ENCODE peak calls at places on chromosomes 11 and 22, in ten cellular contexts. V, H, J, Q, S, U, C, N, L and Y are unnamed samples.

GRCh38 chr11:1305063-1305495 is 4.4 kb downstream of the TOLLIP start:
- DNase-seq in V (no peak), H (no peak), J (no peak), Q (no peak), S (no peak), U (no peak), C (no peak), N (no peak), L (no peak), Y (no peak)

GRCh38 chr11:33994937-33995336 is 56.6 kb upstream of the CAPRIN1 start:
- DNase-seq in V (no peak), H (no peak), J (no peak), Q (no peak), S (no peak), U (no peak), C (no peak), N (no peak), L (no peak), Y (no peak)

GRCh38 chr22:17266261-17266971 is 47.2 kb upstream of the ADA2 start:
- DNase-seq in V (no peak), H (no peak), J (peak), Q (no peak), S (no peak), U (peak), C (no peak), N (peak), L (no peak), Y (no peak)

GRCh38 chr22:19565382-19565902 is 41.2 kb upstream of the CLDN5 start:
- DNase-seq in V (no peak), H (no peak), J (no peak), Q (no peak), S (no peak), U (no peak), C (no peak), N (no peak), L (no peak), Y (no peak)

GRCh38 chr11:9015677-9016076 is 11.9 kb upstream of the NRIP3 start:
- DNase-seq in V (peak), H (peak), J (peak), Q (peak), S (peak), U (peak), C (peak), N (no peak), L (peak), Y (peak)

GRCh38 chr22:22110548-22111266 is 128.1 kb upstream of the TOP3B start:
- DNase-seq in V (peak), H (peak), J (peak), Q (peak), S (no peak), U (peak), C (peak), N (peak), L (peak), Y (peak)

GRCh38 chr22:23097412-23098229 is 27.3 kb downstream of the GNAZ start:
- DNase-seq in V (no peak), H (no peak), J (no peak), Q (no peak), S (peak), U (no peak), C (no peak), N (no peak), L (no peak), Y (no peak)

GRCh38 chr22:47793304-47794101 is 1031.1 kb downstream of the TBC1D22A start:
- DNase-seq in V (no peak), H (no peak), J (no peak), Q (no peak), S (no peak), U (no peak), C (no peak), N (no peak), L (no peak), Y (no peak)

GRCh38 chr22:19337137-19337536 is 45.6 kb upstream of the CLTCL1 start:
- DNase-seq in V (no peak), H (no peak), J (no peak), Q (no peak), S (no peak), U (no peak), C (no peak), N (no peak), L (no peak), Y (no peak)

DNA sequence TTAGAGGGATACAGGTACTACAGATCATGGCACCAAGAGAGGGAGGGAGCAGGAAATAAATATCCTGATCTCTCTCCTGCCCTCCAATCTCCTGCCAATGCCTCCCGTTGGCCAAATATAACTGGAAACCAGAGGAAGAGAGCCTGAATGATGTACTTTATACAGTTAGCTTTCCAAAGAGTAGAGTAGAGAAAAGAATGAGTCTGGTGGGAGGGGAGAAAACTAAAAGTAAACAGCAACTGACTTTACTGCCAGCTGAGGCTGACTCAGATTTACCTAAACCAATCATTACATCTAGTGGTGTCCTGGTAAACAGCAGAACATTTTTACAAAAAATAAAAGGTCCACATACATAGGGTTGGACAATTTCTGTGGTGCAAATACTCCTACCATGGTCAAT is 5.1 kb downstream of the MPZL3 start:
- DNase-seq in V (no peak), H (no peak), J (no peak), Q (no peak), S (no peak), U (no peak), C (no peak), N (no peak), L (no peak), Y (no peak)
- TF ChIP-seq POLR2A in V (no peak), H (no peak), J (no peak), Q (no peak), S (no peak), U (no peak), C (no peak), N (no peak), L (no peak), Y (no peak)

DNA sequence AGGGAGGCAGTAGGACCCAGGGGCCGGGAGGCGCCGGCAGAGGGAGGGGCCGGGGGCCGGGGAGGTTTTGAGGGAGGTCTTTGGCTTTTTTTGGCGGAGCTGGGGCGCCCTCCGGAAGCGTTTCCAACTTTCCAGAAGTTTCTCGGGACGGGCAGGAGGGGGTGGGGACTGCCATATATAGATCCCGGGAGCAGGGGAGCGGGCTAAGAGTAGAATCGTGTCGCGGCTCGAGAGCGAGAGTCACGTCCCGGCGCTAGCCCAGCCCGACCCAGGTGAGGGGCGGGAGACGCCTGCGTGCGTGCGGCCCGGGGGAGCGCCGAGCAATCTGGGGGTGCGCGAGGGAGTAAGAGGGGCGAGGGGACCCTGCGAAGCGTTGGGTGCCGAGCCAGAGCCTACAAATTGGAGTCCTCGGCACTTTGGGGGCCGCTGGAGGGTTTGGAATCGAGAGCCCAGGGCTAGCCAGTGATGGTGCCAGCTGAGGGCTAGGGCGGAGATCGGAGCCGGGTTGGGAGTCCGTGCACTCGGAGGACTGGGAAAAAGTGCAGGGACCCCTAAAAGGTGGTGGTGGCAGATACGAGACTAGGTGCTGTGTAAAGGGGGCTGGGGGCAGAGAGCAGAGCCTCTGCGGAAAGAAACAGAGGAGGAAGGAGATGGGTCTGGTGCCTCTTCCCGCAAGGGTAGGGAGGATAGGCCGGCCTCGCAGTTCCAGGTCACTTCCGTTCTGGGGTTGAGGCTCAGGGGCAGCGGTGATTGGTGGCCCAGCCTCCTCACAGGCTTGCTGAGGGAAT is at the start of gene SERPINH1:
- DNase-seq in V (peak), H (peak), J (peak), Q (peak), S (peak), U (peak), C (no peak), N (peak), L (peak), Y (peak)
- TF ChIP-seq POLR2A in V (peak), H (peak), J (peak), Q (peak), S (peak), U (peak), C (peak), N (no peak), L (peak), Y (peak)

GRCh38 chr11:45181595-45182550 is 35.4 kb downstream of the PRDM11 start:
- DNase-seq in V (no peak), H (no peak), J (no peak), Q (no peak), S (no peak), U (no peak), C (no peak), N (no peak), L (peak), Y (no peak)

GRCh38 chr11:45179686-45180085 is 33.2 kb downstream of the PRDM11 start:
- DNase-seq in V (no peak), H (no peak), J (no peak), Q (no peak), S (no peak), U (no peak), C (no peak), N (no peak), L (no peak), Y (no peak)

GRCh38 chr11:45182902-45183301 is 36.5 kb downstream of the PRDM11 start:
- DNase-seq in V (no peak), H (peak), J (peak), Q (peak), S (no peak), U (peak), C (no peak), N (no peak), L (no peak), Y (peak)

GRCh38 chr11:45180158-45180887 is 33.9 kb downstream of the PRDM11 start:
- DNase-seq in V (no peak), H (peak), J (peak), Q (peak), S (peak), U (peak), C (no peak), N (peak), L (peak), Y (peak)

GRCh38 chr11:45180888-45181594 is 34.6 kb downstream of the PRDM11 start:
- DNase-seq in V (no peak), H (peak), J (peak), Q (peak), S (peak), U (peak), C (no peak), N (peak), L (peak), Y (peak)
- TF ChIP-seq POLR2A in V (no peak), H (peak), J (no peak), Q (peak), S (peak), U (no peak), C (peak), N (no peak), L (no peak), Y (peak)

DNA sequence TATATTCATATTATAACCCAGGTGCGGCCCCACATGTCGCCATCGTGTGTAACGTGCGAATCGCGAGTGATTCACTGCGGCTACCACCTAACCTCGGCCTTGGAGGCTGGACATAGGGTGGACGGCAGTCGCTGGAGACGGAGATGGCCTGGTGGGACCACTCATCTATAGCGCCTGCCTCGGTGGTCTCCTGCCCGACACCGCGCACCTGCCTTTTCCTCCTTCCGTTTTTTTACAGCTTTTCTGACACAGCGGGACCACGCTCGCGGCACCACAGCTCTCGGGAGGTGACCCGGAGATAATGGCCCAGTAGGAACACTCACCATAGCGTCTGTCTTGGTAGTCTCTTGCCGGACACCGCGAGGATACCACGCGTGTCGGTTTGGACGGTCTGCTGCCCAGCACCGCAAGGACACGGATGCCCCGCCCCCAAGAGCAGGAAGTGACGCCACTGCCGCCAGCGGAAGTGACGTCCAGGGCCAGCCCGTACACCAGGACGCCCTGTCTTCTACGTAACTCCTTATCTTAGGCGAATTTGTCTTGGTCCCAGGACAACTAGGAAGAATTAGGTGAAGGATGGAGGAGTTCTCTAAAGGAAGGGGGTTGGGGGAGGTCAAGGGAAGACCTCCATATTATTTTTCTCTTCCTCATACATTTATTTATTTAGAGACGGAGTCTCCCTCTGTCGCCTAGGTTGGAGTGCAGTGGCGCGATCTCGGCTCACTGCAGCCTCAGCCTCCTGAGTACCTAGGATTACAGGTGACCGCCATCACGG is 6.4 kb downstream of the SNU13 start:
- DNase-seq in V (peak), H (peak), J (peak), Q (no peak), S (peak), U (peak), C (no peak), N (peak), L (peak), Y (no peak)
- TF ChIP-seq POLR2A in V (peak), H (peak), J (peak), Q (no peak), S (peak), U (peak), C (peak), N (peak), L (no peak), Y (no peak)

GRCh38 chr11:57310091-57310490 is 14.7 kb downstream of the TNKS1BP1 start:
- DNase-seq in V (no peak), H (no peak), J (no peak), Q (no peak), S (no peak), U (no peak), C (no peak), N (no peak), L (no peak), Y (no peak)

GRCh38 chr11:57313071-57313787 is 11.5 kb downstream of the TNKS1BP1 start:
- DNase-seq in V (no peak), H (no peak), J (no peak), Q (no peak), S (no peak), U (no peak), C (no peak), N (peak), L (peak), Y (no peak)

GRCh38 chr11:57312511-57313021 is 12.2 kb downstream of the TNKS1BP1 start:
- DNase-seq in V (no peak), H (no peak), J (no peak), Q (no peak), S (no peak), U (no peak), C (no peak), N (no peak), L (peak), Y (no peak)

GRCh38 chr11:57310630-57311086 is 14.1 kb downstream of the TNKS1BP1 start:
- DNase-seq in V (no peak), H (no peak), J (peak), Q (no peak), S (peak), U (peak), C (no peak), N (no peak), L (peak), Y (no peak)

GRCh38 chr11:57311109-57311936 is 13.4 kb downstream of the TNKS1BP1 start:
- DNase-seq in V (peak), H (peak), J (peak), Q (peak), S (peak), U (peak), C (peak), N (peak), L (peak), Y (peak)
- TF ChIP-seq POLR2A in V (peak), H (no peak), J (no peak), Q (peak), S (peak), U (no peak), C (peak), N (no peak), L (peak), Y (peak)

DNA sequence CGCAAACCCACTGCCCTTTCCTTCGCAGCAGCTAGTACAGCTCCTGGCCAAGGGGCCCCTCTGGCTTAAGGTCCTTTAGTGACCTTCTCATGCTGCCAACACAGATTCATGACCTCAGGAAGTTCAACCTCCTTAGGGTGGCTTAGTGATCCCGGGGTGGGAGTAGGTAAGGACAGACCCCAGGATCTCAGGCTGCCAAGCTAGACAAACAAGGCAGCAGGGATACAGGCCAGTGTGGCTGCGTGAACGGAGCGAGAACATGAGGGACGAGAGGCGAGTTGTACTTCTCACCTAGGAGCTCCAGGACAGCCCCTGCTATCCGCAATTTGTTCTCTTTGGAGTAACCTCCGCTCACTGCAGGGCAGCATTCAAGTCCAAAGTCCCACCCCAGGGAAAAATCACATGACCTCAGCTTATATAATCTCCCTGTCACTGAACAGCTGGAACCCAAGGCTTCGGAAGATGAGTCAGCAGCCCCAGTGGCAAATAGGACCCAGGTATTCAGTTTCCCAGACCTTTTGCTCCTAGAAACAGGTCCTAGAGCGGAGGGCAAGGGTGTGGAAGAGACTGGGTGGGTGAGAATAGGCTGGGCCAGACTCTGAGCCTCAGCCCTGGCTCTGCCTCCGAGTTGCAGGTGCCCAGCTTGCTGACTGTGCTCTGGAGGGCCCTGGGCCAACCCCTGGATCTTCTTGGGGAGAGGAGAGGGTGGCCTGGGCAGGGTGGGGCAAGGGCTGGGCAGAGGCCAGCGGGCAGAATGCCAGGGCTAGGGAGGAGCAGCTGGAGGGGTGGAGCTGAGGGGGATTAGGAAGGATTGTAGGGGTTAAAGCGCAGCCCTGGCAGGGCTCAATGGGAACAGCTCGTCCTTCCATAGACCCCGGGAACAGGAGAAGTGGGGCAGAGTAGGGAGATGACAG is 13.1 kb downstream of the USP2 start:
- DNase-seq in V (no peak), H (no peak), J (no peak), Q (peak), S (peak), U (peak), C (no peak), N (peak), L (peak), Y (no peak)
- TF ChIP-seq POLR2A in V (no peak), H (no peak), J (no peak), Q (no peak), S (no peak), U (no peak), C (no peak), N (no peak), L (no peak), Y (no peak)